ENCODE peak calls at places on chromosomes 3 and 15, in eight cellular contexts. G is ovary; U is right atrium auricular region; B is cardiac muscle cell; K is CD8-positive, alpha-beta T cell; J is sigmoid colon; H is H9; L is stomach. M is an unnamed sample.
A peak's percentile ranks its signal among the peaks of the same experiment; 100 is the strongest.

GRCh38 chr3:197600796-197601565 is 45.2 kb upstream of the BDH1 start:
- DNase-seq in L (no peak), K (no peak), G (no peak), B (no peak), J (no peak), H (no peak), U (peak; percentile 54), M (peak; percentile 24)

GRCh38 chr3:159266779-159267178 is 464.9 kb downstream of the MFSD1 start:
- DNase-seq in H (peak; percentile 75), J (no peak), K (no peak), B (peak; percentile 40), G (no peak), U (no peak), L (no peak), M (no peak)

GRCh38 chr15:73599934-73600333 is 33.3 kb downstream of the NPTN start:
- DNase-seq in B (no peak), L (no peak), U (no peak), K (no peak), G (no peak), J (no peak), H (no peak), M (no peak)

GRCh38 chr15:33292718-33293307 is 18.0 kb upstream of the RYR3 start:
- DNase-seq in J (peak; percentile 66), H (peak; percentile 59), K (peak; percentile 20), L (peak; percentile 55), U (no peak), B (peak; percentile 70), G (peak; percentile 52), M (peak; percentile 76)

GRCh38 chr15:47473857-47474256 is 243.4 kb upstream of the SEMA6D start:
- DNase-seq in J (peak; percentile 81), U (peak; percentile 74), H (no peak), G (peak; percentile 68), K (no peak), B (peak; percentile 92), L (no peak), M (peak; percentile 58)

GRCh38 chr3:126524429-126524988 is 554 bp downstream of the CHST13 start:
- DNase-seq in L (no peak), J (peak; percentile 64), H (peak; percentile 49), G (no peak), B (no peak), U (no peak), K (no peak), M (no peak)

GRCh38 chr3:28104896-28105554 is 136.4 kb upstream of the CMC1 start:
- DNase-seq in J (no peak), B (no peak), G (no peak), L (no peak), K (no peak), H (no peak), U (no peak), M (no peak)

GRCh38 chr3:38843898-38844297 is 27.9 kb upstream of the SCN10A start:
- DNase-seq in J (no peak), H (no peak), L (no peak), B (peak; percentile 82), K (no peak), U (no peak), G (no peak), M (no peak)

GRCh38 chr15:83178869-83179325 is 28.7 kb downstream of the HDGFL3 start:
- DNase-seq in H (no peak), B (no peak), K (no peak), J (no peak), G (no peak), L (no peak), U (no peak), M (no peak)
- TF ChIP-seq CTCF in H (no peak), B (no peak), K (no peak), J (no peak), G (no peak), L (no peak), U (no peak), M (no peak)

GRCh38 chr3:169147246-169148008 is 516.1 kb downstream of the MECOM start:
- DNase-seq in U (peak; percentile 82), J (peak; percentile 63), H (peak; percentile 86), B (peak; percentile 86), L (peak; percentile 52), G (peak; percentile 27), K (no peak), M (no peak)
- H3K27me3 ChIP-seq in U (peaks cover 17% of the 10 kb centered on the region), J (peaks cover 82% of the 10 kb centered on the region), H (peaks cover 22% of the 10 kb centered on the region), B (peaks cover 32% of the 10 kb centered on the region), L (no peaks in the 10 kb centered on the region), G (no peaks in the 10 kb centered on the region), K (peaks cover 27% of the 10 kb centered on the region), M (peaks cover 66% of the 10 kb centered on the region)

DNA sequence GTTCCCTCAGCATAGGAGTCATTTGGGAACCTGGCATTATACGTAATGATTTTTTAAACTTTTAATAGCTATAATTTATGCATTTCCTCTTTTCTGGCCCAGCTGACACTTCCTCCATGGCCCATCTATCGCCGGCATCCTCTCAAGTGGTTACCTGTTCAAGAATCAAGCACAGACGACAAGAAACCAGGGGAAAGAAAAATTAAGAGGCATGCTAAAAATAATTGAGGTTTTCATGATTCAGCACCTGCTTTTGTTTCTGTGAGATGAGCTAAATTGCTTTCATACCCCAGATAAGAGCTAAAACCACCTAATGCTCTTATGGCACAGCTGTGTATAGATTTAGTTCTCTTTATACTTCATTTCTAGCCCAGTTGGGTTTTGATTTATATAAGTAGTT is 1.7 kb downstream of the SPCS1 start:
- DNase-seq in H (no peak), G (no peak), B (no peak), K (no peak), L (no peak), J (no peak), U (no peak), M (no peak)
- H3K27ac ChIP-seq in H (no peak overlapping the region), G (no peak overlapping the region), B (no peak overlapping the region), K (no peak overlapping the region), L (peak overlapping the region; percentile 95), J (no peak overlapping the region), U (no peak overlapping the region), M (no peak overlapping the region)

GRCh38 chr3:53229606-53230005 is 26.2 kb downstream of the TKT start:
- DNase-seq in G (no peak), H (no peak), J (no peak), L (no peak), B (no peak), K (no peak), U (no peak), M (no peak)

GRCh38 chr3:53230789-53231188 is 25.0 kb downstream of the TKT start:
- DNase-seq in U (no peak), L (no peak), G (no peak), K (no peak), H (peak; percentile 19), J (no peak), B (no peak), M (no peak)

GRCh38 chr3:53229171-53229570 is 26.7 kb downstream of the TKT start:
- DNase-seq in H (no peak), K (no peak), G (no peak), U (no peak), B (no peak), L (no peak), J (no peak), M (no peak)

GRCh38 chr3:53231532-53232511 is 24.0 kb downstream of the TKT start:
- DNase-seq in U (no peak), G (peak; percentile 13), L (no peak), H (no peak), J (no peak), K (no peak), B (no peak), M (no peak)

GRCh38 chr3:53230041-53230621 is 25.7 kb downstream of the TKT start:
- DNase-seq in K (no peak), L (no peak), H (peak; percentile 61), B (no peak), J (no peak), U (no peak), G (no peak), M (no peak)
- TF ChIP-seq CTCF in K (no peak), L (no peak), H (peak; percentile 60), B (no peak), J (no peak), U (no peak), G (no peak), M (no peak)

GRCh38 chr15:38660726-38661125 is 96.1 kb upstream of the RASGRP1 start:
- DNase-seq in J (no peak), B (no peak), U (no peak), G (no peak), L (no peak), H (no peak), K (peak; percentile 35), M (no peak)

GRCh38 chr15:38662398-38662797 is 97.8 kb upstream of the RASGRP1 start:
- DNase-seq in H (no peak), G (no peak), J (no peak), K (no peak), B (no peak), L (no peak), U (no peak), M (no peak)

GRCh38 chr15:38666865-38667264 is 102.3 kb upstream of the RASGRP1 start:
- DNase-seq in H (no peak), B (no peak), L (no peak), K (no peak), J (no peak), G (no peak), U (no peak), M (no peak)

GRCh38 chr15:38665586-38665985 is 101.0 kb upstream of the RASGRP1 start:
- DNase-seq in J (no peak), B (no peak), H (no peak), L (no peak), G (no peak), U (no peak), K (no peak), M (no peak)

GRCh38 chr15:38662805-38663204 is 98.2 kb upstream of the RASGRP1 start:
- DNase-seq in K (no peak), G (no peak), J (no peak), U (no peak), B (no peak), H (no peak), L (no peak), M (no peak)
- H3K27me3 ChIP-seq in K (no peaks in the 10 kb centered on the region), G (no peaks in the 10 kb centered on the region), J (no peaks in the 10 kb centered on the region), U (no peaks in the 10 kb centered on the region), B (no peaks in the 10 kb centered on the region), H (no peaks in the 10 kb centered on the region), L (no peaks in the 10 kb centered on the region), M (peaks cover 5% of the 10 kb centered on the region)

GRCh38 chr3:191338177-191338488 is 7.8 kb upstream of the UTS2B start:
- DNase-seq in L (no peak), H (no peak), U (no peak), G (no peak), B (no peak), J (no peak), K (no peak), M (no peak)
- H3K27ac ChIP-seq in L (no peak overlapping the region), H (no peak overlapping the region), U (no peak overlapping the region), G (no peak overlapping the region), B (no peak overlapping the region), J (no peak overlapping the region), K (no peak overlapping the region), M (no peak overlapping the region)

M was measured in adrenal gland.